ENCODE peak calls at places on chromosomes 3 and 15, in ten cellular contexts. One of them, this sample, is unnamed.

GRCh38 chr3:193593666-193594025 is 638 bp downstream of the OPA1 start:
- ATAC-seq in gastroesophageal sphincter: no peak
- ATAC-seq in activated CD4-positive, CD25-positive, alpha-beta regulatory T cell treated with anti-CD3 and anti-CD28 coated beads, Interleukin-2, amount 50 U/mL, for 24 hours: peak
- ATAC-seq in right lobe of liver: no peak
- ATAC-seq in activated naive CD8-positive, alpha-beta T cell treated with anti-CD3 and anti-CD28 coated beads, Interleukin-2, amount 50 U/mL, for 24 hours: peak
- ATAC-seq in stimulated activated naive CD8-positive, alpha-beta T cell treated with anti-CD3 and anti-CD28 coated beads, Interleukin-15, amount 100 ng/mL, for 72 hours: peak
- ATAC-seq in upper lobe of right lung: no peak
- ATAC-seq in foreskin keratinocyte: peak
- ATAC-seq in esophagus mucosa: peak
- ATAC-seq in left cardiac atrium: no peak
- ATAC-seq in this sample: peak

GRCh38 chr3:141646760-141647561 is 91.1 kb upstream of the RNF7 start:
- ATAC-seq in gastroesophageal sphincter: peak
- ATAC-seq in activated naive CD8-positive, alpha-beta T cell treated with anti-CD3 and anti-CD28 coated beads, Interleukin-2, amount 50 U/mL, for 24 hours: no peak
- ATAC-seq in left cardiac atrium: peak
- ATAC-seq in stimulated activated naive CD8-positive, alpha-beta T cell treated with anti-CD3 and anti-CD28 coated beads, Interleukin-15, amount 100 ng/mL, for 72 hours: no peak
- ATAC-seq in upper lobe of right lung: peak
- ATAC-seq in right lobe of liver: peak
- ATAC-seq in esophagus mucosa: peak
- ATAC-seq in activated CD4-positive, CD25-positive, alpha-beta regulatory T cell treated with anti-CD3 and anti-CD28 coated beads, Interleukin-2, amount 50 U/mL, for 24 hours: no peak
- ATAC-seq in foreskin keratinocyte: peak
- ATAC-seq in this sample: no peak

GRCh38 chr3:73510784-73511183 is 114.0 kb downstream of the PDZRN3 start:
- ATAC-seq in foreskin keratinocyte: no peak
- ATAC-seq in upper lobe of right lung: no peak
- ATAC-seq in activated naive CD8-positive, alpha-beta T cell treated with anti-CD3 and anti-CD28 coated beads, Interleukin-2, amount 50 U/mL, for 24 hours: no peak
- ATAC-seq in right lobe of liver: no peak
- ATAC-seq in activated CD4-positive, CD25-positive, alpha-beta regulatory T cell treated with anti-CD3 and anti-CD28 coated beads, Interleukin-2, amount 50 U/mL, for 24 hours: no peak
- ATAC-seq in gastroesophageal sphincter: no peak
- ATAC-seq in esophagus mucosa: no peak
- ATAC-seq in stimulated activated naive CD8-positive, alpha-beta T cell treated with anti-CD3 and anti-CD28 coated beads, Interleukin-15, amount 100 ng/mL, for 72 hours: no peak
- ATAC-seq in left cardiac atrium: no peak
- ATAC-seq in this sample: no peak

GRCh38 chr3:32195995-32196540 is 42.4 kb upstream of the CMTM8 start:
- ATAC-seq in right lobe of liver: no peak
- ATAC-seq in foreskin keratinocyte: no peak
- ATAC-seq in activated CD4-positive, CD25-positive, alpha-beta regulatory T cell treated with anti-CD3 and anti-CD28 coated beads, Interleukin-2, amount 50 U/mL, for 24 hours: no peak
- ATAC-seq in left cardiac atrium: no peak
- ATAC-seq in activated naive CD8-positive, alpha-beta T cell treated with anti-CD3 and anti-CD28 coated beads, Interleukin-2, amount 50 U/mL, for 24 hours: no peak
- ATAC-seq in upper lobe of right lung: no peak
- ATAC-seq in gastroesophageal sphincter: no peak
- ATAC-seq in esophagus mucosa: no peak
- ATAC-seq in stimulated activated naive CD8-positive, alpha-beta T cell treated with anti-CD3 and anti-CD28 coated beads, Interleukin-15, amount 100 ng/mL, for 72 hours: no peak
- ATAC-seq in this sample: no peak

GRCh38 chr15:31343831-31344230 is 17.2 kb downstream of the KLF13 start:
- ATAC-seq in esophagus mucosa: no peak
- ATAC-seq in upper lobe of right lung: peak
- ATAC-seq in activated naive CD8-positive, alpha-beta T cell treated with anti-CD3 and anti-CD28 coated beads, Interleukin-2, amount 50 U/mL, for 24 hours: no peak
- ATAC-seq in foreskin keratinocyte: no peak
- ATAC-seq in right lobe of liver: no peak
- ATAC-seq in left cardiac atrium: peak
- ATAC-seq in stimulated activated naive CD8-positive, alpha-beta T cell treated with anti-CD3 and anti-CD28 coated beads, Interleukin-15, amount 100 ng/mL, for 72 hours: no peak
- ATAC-seq in activated CD4-positive, CD25-positive, alpha-beta regulatory T cell treated with anti-CD3 and anti-CD28 coated beads, Interleukin-2, amount 50 U/mL, for 24 hours: no peak
- ATAC-seq in gastroesophageal sphincter: no peak
- ATAC-seq in this sample: no peak

GRCh38 chr3:107416886-107417285 is 39.6 kb downstream of the CCDC54 start:
- ATAC-seq in stimulated activated naive CD8-positive, alpha-beta T cell treated with anti-CD3 and anti-CD28 coated beads, Interleukin-15, amount 100 ng/mL, for 72 hours: no peak
- ATAC-seq in right lobe of liver: no peak
- ATAC-seq in activated CD4-positive, CD25-positive, alpha-beta regulatory T cell treated with anti-CD3 and anti-CD28 coated beads, Interleukin-2, amount 50 U/mL, for 24 hours: no peak
- ATAC-seq in gastroesophageal sphincter: no peak
- ATAC-seq in activated naive CD8-positive, alpha-beta T cell treated with anti-CD3 and anti-CD28 coated beads, Interleukin-2, amount 50 U/mL, for 24 hours: no peak
- ATAC-seq in upper lobe of right lung: peak
- ATAC-seq in left cardiac atrium: no peak
- ATAC-seq in foreskin keratinocyte: peak
- ATAC-seq in esophagus mucosa: no peak
- ATAC-seq in this sample: no peak

GRCh38 chr3:57675530-57675929 is 17.3 kb downstream of the DENND6A start:
- ATAC-seq in upper lobe of right lung: no peak
- ATAC-seq in activated CD4-positive, CD25-positive, alpha-beta regulatory T cell treated with anti-CD3 and anti-CD28 coated beads, Interleukin-2, amount 50 U/mL, for 24 hours: no peak
- ATAC-seq in esophagus mucosa: no peak
- ATAC-seq in gastroesophageal sphincter: no peak
- ATAC-seq in right lobe of liver: no peak
- ATAC-seq in left cardiac atrium: no peak
- ATAC-seq in foreskin keratinocyte: no peak
- ATAC-seq in stimulated activated naive CD8-positive, alpha-beta T cell treated with anti-CD3 and anti-CD28 coated beads, Interleukin-15, amount 100 ng/mL, for 72 hours: peak
- ATAC-seq in activated naive CD8-positive, alpha-beta T cell treated with anti-CD3 and anti-CD28 coated beads, Interleukin-2, amount 50 U/mL, for 24 hours: peak
- ATAC-seq in this sample: peak

GRCh38 chr3:179046497-179047353 is 24.9 kb downstream of the ZMAT3 start:
- ATAC-seq in left cardiac atrium: no peak
- ATAC-seq in right lobe of liver: no peak
- ATAC-seq in stimulated activated naive CD8-positive, alpha-beta T cell treated with anti-CD3 and anti-CD28 coated beads, Interleukin-15, amount 100 ng/mL, for 72 hours: peak
- ATAC-seq in upper lobe of right lung: peak
- ATAC-seq in gastroesophageal sphincter: no peak
- ATAC-seq in foreskin keratinocyte: peak
- ATAC-seq in activated naive CD8-positive, alpha-beta T cell treated with anti-CD3 and anti-CD28 coated beads, Interleukin-2, amount 50 U/mL, for 24 hours: peak
- ATAC-seq in esophagus mucosa: no peak
- ATAC-seq in activated CD4-positive, CD25-positive, alpha-beta regulatory T cell treated with anti-CD3 and anti-CD28 coated beads, Interleukin-2, amount 50 U/mL, for 24 hours: no peak
- ATAC-seq in this sample: peak

GRCh38 chr3:62154457-62155148 is 218.7 kb downstream of the FEZF2 start:
- ATAC-seq in foreskin keratinocyte: no peak
- ATAC-seq in upper lobe of right lung: no peak
- ATAC-seq in left cardiac atrium: peak
- ATAC-seq in activated CD4-positive, CD25-positive, alpha-beta regulatory T cell treated with anti-CD3 and anti-CD28 coated beads, Interleukin-2, amount 50 U/mL, for 24 hours: no peak
- ATAC-seq in right lobe of liver: no peak
- ATAC-seq in activated naive CD8-positive, alpha-beta T cell treated with anti-CD3 and anti-CD28 coated beads, Interleukin-2, amount 50 U/mL, for 24 hours: no peak
- ATAC-seq in gastroesophageal sphincter: no peak
- ATAC-seq in stimulated activated naive CD8-positive, alpha-beta T cell treated with anti-CD3 and anti-CD28 coated beads, Interleukin-15, amount 100 ng/mL, for 72 hours: no peak
- ATAC-seq in esophagus mucosa: no peak
- ATAC-seq in this sample: no peak